ENCODE peak calls at places on chromosomes 2 and 18, in seven cellular contexts. E is CD4-positive, alpha-beta memory T cell; G is cardiac muscle cell; M is CD8-positive, alpha-beta memory T cell; Z is kidney; J is Panc1; I is breast epithelium. V is an unnamed sample.

GRCh38 chr18:75035944-75036343 is 173.0 kb downstream of the PTGR3 start:
- DNase-seq in Z (no peak), J (no peak), E (no peak), G (no peak), I (no peak), M (no peak), V (no peak)

GRCh38 chr2:231058761-231059550 is 2.3 kb downstream of the PSMD1 start:
- DNase-seq in Z (no peak), I (no peak), J (no peak), G (peak; percentile 13), E (no peak), M (no peak), V (no peak)

GRCh38 chr2:120517790-120518469 is 172.0 kb downstream of the INHBB start:
- DNase-seq in M (no peak), G (no peak), J (no peak), I (no peak), E (no peak), Z (no peak), V (no peak)

GRCh38 chr2:46774499-46775228 is 140.9 kb downstream of the MCFD2 start:
- DNase-seq in Z (no peak), I (no peak), G (no peak), E (no peak), J (no peak), M (no peak), V (no peak)

GRCh38 chr2:172333206-172333605 is 94.2 kb upstream of the ITGA6 start:
- DNase-seq in M (no peak), I (no peak), E (no peak), Z (no peak), G (no peak), J (no peak), V (no peak)

GRCh38 chr2:165003443-165004130 is 48.3 kb upstream of the SLC38A11 start:
- DNase-seq in I (no peak), E (no peak), Z (no peak), J (no peak), G (no peak), M (no peak), V (no peak)

GRCh38 chr2:105842555-105842954 is 97.8 kb downstream of the NCK2 start:
- DNase-seq in G (no peak), Z (no peak), M (no peak), I (no peak), J (no peak), E (no peak), V (no peak)

GRCh38 chr2:181106229-181106628 is 125.8 kb downstream of the UBE2E3 start:
- DNase-seq in J (no peak), Z (no peak), M (no peak), I (no peak), G (no peak), E (no peak), V (no peak)

GRCh38 chr18:75408554-75409506 is 18.7 kb downstream of the SMIM21 start:
- DNase-seq in Z (no peak), I (no peak), G (peak; percentile 87), J (peak; percentile 80), E (no peak), M (no peak), V (no peak)

GRCh38 chr2:85853499-85854165 is 35.2 kb downstream of the ST3GAL5 start:
- DNase-seq in J (no peak), I (no peak), G (no peak), E (peak; percentile 82), Z (no peak), M (peak; percentile 70), V (no peak)

GRCh38 chr2:154466226-154466625 is 232.3 kb upstream of the KCNJ3 start:
- DNase-seq in I (no peak), Z (no peak), J (no peak), E (no peak), G (no peak), M (no peak), V (no peak)

GRCh38 chr2:98471402-98472131 is 26.9 kb downstream of the INPP4A start:
- DNase-seq in J (no peak), Z (no peak), I (no peak), E (no peak), M (no peak), G (no peak), V (no peak)

GRCh38 chr2:211845346-211846030 is 693.1 kb downstream of the ERBB4 start:
- DNase-seq in Z (no peak), I (no peak), G (no peak), M (no peak), E (no peak), J (no peak), V (no peak)

GRCh38 chr2:70458661-70459060 is 95.0 kb downstream of the TGFA start:
- DNase-seq in E (no peak), M (no peak), J (no peak), I (no peak), Z (no peak), G (no peak), V (no peak)

GRCh38 chr18:48161201-48161910 is 230.9 kb upstream of the SMAD2 start:
- DNase-seq in G (peak; percentile 94), J (no peak), M (peak; percentile 49), Z (peak; percentile 95), I (peak; percentile 85), E (peak; percentile 43), V (peak; percentile 91)

GRCh38 chr2:197442865-197443264 is 8.0 kb upstream of the SF3B1 start:
- DNase-seq in E (no peak), M (no peak), J (no peak), Z (no peak), G (no peak), I (no peak), V (no peak)

GRCh38 chr2:119438128-119438656 is 6.5 kb downstream of the TMEM37 start:
- DNase-seq in I (no peak), E (no peak), J (no peak), G (no peak), M (no peak), Z (no peak), V (no peak)

GRCh38 chr2:58109481-58109880 is 62.9 kb downstream of the VRK2 start:
- DNase-seq in J (no peak), I (no peak), Z (no peak), G (no peak), M (no peak), E (no peak), V (no peak)

GRCh38 chr2:45184606-45185005 is 175.4 kb upstream of the SIX2 start:
- DNase-seq in E (no peak), Z (no peak), J (no peak), G (peak; percentile 57), M (no peak), I (no peak), V (no peak)

GRCh38 chr2:213524164-213524563 is 239.9 kb downstream of the SPAG16 start:
- DNase-seq in J (no peak), M (no peak), G (no peak), E (no peak), Z (no peak), I (no peak), V (no peak)

GRCh38 chr2:230160112-230160660 is 59.6 kb downstream of the SP110 start:
- DNase-seq in M (peak; percentile 30), I (no peak), Z (no peak), E (peak; percentile 50), G (peak; percentile 62), J (peak; percentile 46), V (no peak)

GRCh38 chr18:63207825-63208224 is 111.7 kb downstream of the BCL2 start:
- DNase-seq in Z (no peak), M (no peak), G (no peak), E (no peak), I (no peak), J (no peak), V (no peak)

GRCh38 chr2:219228026-219228744 is 1.3 kb downstream of the ATG9A start:
- DNase-seq in Z (no peak), G (no peak), E (no peak), I (no peak), M (no peak), J (no peak), V (no peak)

GRCh38 chr2:38731684-38732221 is 19.4 kb downstream of the SRSF7 start:
- DNase-seq in G (no peak), I (no peak), Z (no peak), E (no peak), J (no peak), M (no peak), V (peak; percentile 31)

GRCh38 chr2:100975521-100975785 is 26.6 kb upstream of the RPL31 start:
- DNase-seq in E (no peak), J (no peak), I (no peak), M (no peak), G (no peak), Z (no peak), V (no peak)

GRCh38 chr2:47771211-47771610 is 11.7 kb upstream of the MSH6 start:
- DNase-seq in J (peak; percentile 75), I (no peak), E (no peak), M (no peak), Z (no peak), G (peak; percentile 69), V (no peak)

GRCh38 chr2:197011777-197012641 is 85.5 kb upstream of the PGAP1 start:
- DNase-seq in E (peak; percentile 43), I (no peak), J (no peak), M (peak; percentile 24), G (peak; percentile 64), Z (no peak), V (no peak)

GRCh38 chr18:22193466-22193865 is 24.1 kb downstream of the GATA6 start:
- DNase-seq in Z (no peak), J (no peak), M (no peak), I (no peak), G (peak; percentile 82), E (no peak), V (no peak)
- H3K4me3 ChIP-seq in Z (no peak overlapping the region), J (no peak overlapping the region), M (no peak overlapping the region), I (no peak overlapping the region), G (no peak overlapping the region), E (no peak overlapping the region), V (no peak overlapping the region)

GRCh38 chr18:79965119-79965902 is 868 bp downstream of the HSBP1L1 start:
- DNase-seq in I (no peak), G (peak; percentile 90), J (peak; percentile 63), E (peak; percentile 37), M (no peak), Z (peak; percentile 81), V (peak; percentile 80)
- H3K4me3 ChIP-seq in I (peak overlapping the region; percentile 96), G (peak overlapping the region; percentile 37), J (peak overlapping the region; percentile 80), E (peak overlapping the region; percentile 52), M (peak overlapping the region; percentile 28), Z (peak overlapping the region; percentile 38), V (peak overlapping the region; percentile 63)

GRCh38 chr2:115389024-115389423 is 946.6 kb downstream of the DPP10 start:
- DNase-seq in G (no peak), M (no peak), E (no peak), I (no peak), J (no peak), Z (no peak), V (no peak)
- H3K4me3 ChIP-seq in G (no peak overlapping the region), M (no peak overlapping the region), E (no peak overlapping the region), I (no peak overlapping the region), J (no peak overlapping the region), Z (no peak overlapping the region), V (no peak overlapping the region)

GRCh38 chr2:26300234-26300641 is 45.7 kb upstream of the SELENOI start:
- DNase-seq in J (no peak), E (peak; percentile 31), I (no peak), G (peak; percentile 67), M (no peak), Z (no peak), V (no peak)
- H3K4me3 ChIP-seq in J (no peak overlapping the region), E (no peak overlapping the region), I (peak overlapping the region; percentile 65), G (peak overlapping the region; percentile 18), M (peak overlapping the region; percentile 49), Z (peak overlapping the region; percentile 94), V (peak overlapping the region; percentile 62)

V was measured in upper lobe of right lung.